ENCODE peak calls at places on chromosomes 5 and 9, in seven cellular contexts. One of them, this sample, is unnamed.

GRCh38 chr9:74285075-74285474 is 212.1 kb upstream of the RORB start:
- DNase-seq in neural progenitor cell: no peak
- DNase-seq in trophoblast cell: no peak
- DNase-seq in A549: peak; percentile 19
- DNase-seq in left ventricle myocardium inferior: no peak
- DNase-seq in aorta: no peak
- DNase-seq in stomach: no peak
- DNase-seq in this sample: no peak

GRCh38 chr5:168481330-168481788 is 4.9 kb upstream of the RARS1 start:
- DNase-seq in aorta: no peak
- DNase-seq in neural progenitor cell: no peak
- DNase-seq in left ventricle myocardium inferior: no peak
- DNase-seq in trophoblast cell: peak; percentile 92
- DNase-seq in stomach: no peak
- DNase-seq in A549: no peak
- DNase-seq in this sample: no peak

GRCh38 chr5:14560091-14560595 is 21.4 kb upstream of the OTULINL start:
- DNase-seq in neural progenitor cell: peak; percentile 9
- DNase-seq in A549: no peak
- DNase-seq in trophoblast cell: no peak
- DNase-seq in left ventricle myocardium inferior: no peak
- DNase-seq in aorta: no peak
- DNase-seq in stomach: no peak
- DNase-seq in this sample: no peak

GRCh38 chr5:157543825-157544622 is 31.6 kb downstream of the ADAM19 start:
- DNase-seq in stomach: no peak
- DNase-seq in neural progenitor cell: no peak
- DNase-seq in aorta: no peak
- DNase-seq in left ventricle myocardium inferior: no peak
- DNase-seq in A549: no peak
- DNase-seq in trophoblast cell: no peak
- DNase-seq in this sample: no peak

GRCh38 chr5:170120576-170120975 is 14.9 kb downstream of the FOXI1 start:
- DNase-seq in left ventricle myocardium inferior: no peak
- DNase-seq in neural progenitor cell: no peak
- DNase-seq in A549: no peak
- DNase-seq in trophoblast cell: no peak
- DNase-seq in stomach: no peak
- DNase-seq in aorta: no peak
- DNase-seq in this sample: peak; percentile 69

GRCh38 chr5:122978068-122978467 is 58.5 kb downstream of the PPIC start:
- DNase-seq in stomach: no peak
- DNase-seq in left ventricle myocardium inferior: no peak
- DNase-seq in aorta: no peak
- DNase-seq in A549: no peak
- DNase-seq in neural progenitor cell: no peak
- DNase-seq in trophoblast cell: no peak
- DNase-seq in this sample: no peak

GRCh38 chr5:37751227-37751626 is 88.6 kb downstream of the GDNF start:
- DNase-seq in left ventricle myocardium inferior: no peak
- DNase-seq in trophoblast cell: no peak
- DNase-seq in A549: no peak
- DNase-seq in neural progenitor cell: no peak
- DNase-seq in aorta: no peak
- DNase-seq in stomach: no peak
- DNase-seq in this sample: no peak

GRCh38 chr9:109894444-109894843 is 114.4 kb downstream of the PALM2AKAP2 start:
- DNase-seq in A549: no peak
- DNase-seq in neural progenitor cell: no peak
- DNase-seq in aorta: no peak
- DNase-seq in trophoblast cell: no peak
- DNase-seq in left ventricle myocardium inferior: no peak
- DNase-seq in stomach: no peak
- DNase-seq in this sample: no peak

GRCh38 chr5:179250561-179251225 is 94.6 kb downstream of the ADAMTS2 start:
- DNase-seq in aorta: no peak
- DNase-seq in neural progenitor cell: no peak
- DNase-seq in stomach: no peak
- DNase-seq in A549: no peak
- DNase-seq in trophoblast cell: no peak
- DNase-seq in left ventricle myocardium inferior: no peak
- DNase-seq in this sample: no peak

GRCh38 chr5:121199238-121199999 is 652.3 kb upstream of the FTMT start:
- DNase-seq in trophoblast cell: no peak
- DNase-seq in stomach: no peak
- DNase-seq in A549: peak; percentile 6
- DNase-seq in neural progenitor cell: no peak
- DNase-seq in aorta: no peak
- DNase-seq in left ventricle myocardium inferior: no peak
- DNase-seq in this sample: no peak

GRCh38 chr9:91978739-91979414 is 28.8 kb upstream of the ROR2 start:
- DNase-seq in left ventricle myocardium inferior: no peak
- DNase-seq in trophoblast cell: peak; percentile 22
- DNase-seq in A549: peak; percentile 57
- DNase-seq in neural progenitor cell: peak; percentile 71
- DNase-seq in aorta: no peak
- DNase-seq in stomach: peak; percentile 36
- DNase-seq in this sample: peak; percentile 56

GRCh38 chr5:87300744-87301143 is 33.1 kb downstream of the RASA1 start:
- DNase-seq in neural progenitor cell: no peak
- DNase-seq in stomach: no peak
- DNase-seq in left ventricle myocardium inferior: no peak
- DNase-seq in trophoblast cell: peak; percentile 73
- DNase-seq in A549: peak; percentile 82
- DNase-seq in aorta: peak; percentile 51
- DNase-seq in this sample: peak; percentile 78

GRCh38 chr5:106269252-106269843 is 1401.4 kb downstream of the EFNA5 start:
- DNase-seq in neural progenitor cell: peak; percentile 11
- DNase-seq in left ventricle myocardium inferior: no peak
- DNase-seq in trophoblast cell: no peak
- DNase-seq in stomach: no peak
- DNase-seq in A549: peak; percentile 31
- DNase-seq in aorta: no peak
- DNase-seq in this sample: peak; percentile 5

GRCh38 chr9:34405719-34406118 is 29.0 kb upstream of the MYORG start:
- DNase-seq in stomach: no peak
- DNase-seq in A549: no peak
- DNase-seq in trophoblast cell: no peak
- DNase-seq in aorta: no peak
- DNase-seq in neural progenitor cell: no peak
- DNase-seq in left ventricle myocardium inferior: no peak
- DNase-seq in this sample: peak; percentile 11

GRCh38 chr5:89397096-89397495 is 514.1 kb upstream of the MEF2C start:
- DNase-seq in aorta: no peak
- DNase-seq in A549: no peak
- DNase-seq in left ventricle myocardium inferior: no peak
- DNase-seq in trophoblast cell: no peak
- DNase-seq in neural progenitor cell: no peak
- DNase-seq in stomach: no peak
- DNase-seq in this sample: no peak

GRCh38 chr5:108061941-108062340 is 320.0 kb downstream of the FBXL17 start:
- DNase-seq in stomach: no peak
- DNase-seq in aorta: no peak
- DNase-seq in trophoblast cell: no peak
- DNase-seq in A549: no peak
- DNase-seq in neural progenitor cell: no peak
- DNase-seq in left ventricle myocardium inferior: no peak
- DNase-seq in this sample: no peak

GRCh38 chr5:116944171-116944570 is 369.5 kb upstream of the SEMA6A start:
- DNase-seq in left ventricle myocardium inferior: no peak
- DNase-seq in aorta: no peak
- DNase-seq in stomach: no peak
- DNase-seq in neural progenitor cell: peak; percentile 9
- DNase-seq in A549: no peak
- DNase-seq in trophoblast cell: peak; percentile 95
- DNase-seq in this sample: peak; percentile 52

GRCh38 chr5:73596705-73597328 is 29.2 kb upstream of the ARHGEF28 start:
- DNase-seq in aorta: no peak
- DNase-seq in neural progenitor cell: peak; percentile 81
- DNase-seq in trophoblast cell: no peak
- DNase-seq in left ventricle myocardium inferior: no peak
- DNase-seq in stomach: no peak
- DNase-seq in A549: peak; percentile 78
- DNase-seq in this sample: peak; percentile 51

GRCh38 chr9:96020300-96020821 is 144.9 kb downstream of the ERCC6L2 start:
- DNase-seq in aorta: no peak
- DNase-seq in trophoblast cell: no peak
- DNase-seq in left ventricle myocardium inferior: no peak
- DNase-seq in A549: no peak
- DNase-seq in neural progenitor cell: peak; percentile 44
- DNase-seq in stomach: no peak
- DNase-seq in this sample: no peak

GRCh38 chr5:9343146-9343850 is 202.6 kb downstream of the SEMA5A start:
- DNase-seq in left ventricle myocardium inferior: no peak
- DNase-seq in neural progenitor cell: no peak
- DNase-seq in A549: no peak
- DNase-seq in aorta: no peak
- DNase-seq in stomach: no peak
- DNase-seq in trophoblast cell: no peak
- DNase-seq in this sample: no peak

GRCh38 chr9:119368681-119369581 is at the start of gene BRINP1:
- DNase-seq in trophoblast cell: no peak
- DNase-seq in left ventricle myocardium inferior: peak; percentile 14
- DNase-seq in aorta: peak; percentile 61
- DNase-seq in stomach: no peak
- DNase-seq in A549: peak; percentile 19
- DNase-seq in neural progenitor cell: peak; percentile 69
- DNase-seq in this sample: peak; percentile 90
- H3K4me3 ChIP-seq in trophoblast cell: peak within 1 kb of the TSS; percentile 72
- H3K4me3 ChIP-seq in left ventricle myocardium inferior: peak within 1 kb of the TSS; percentile 65
- H3K4me3 ChIP-seq in aorta: no peak within 1 kb of the TSS
- H3K4me3 ChIP-seq in stomach: peak within 1 kb of the TSS; percentile 36
- H3K4me3 ChIP-seq in A549: peak within 1 kb of the TSS; percentile 45
- H3K4me3 ChIP-seq in neural progenitor cell: peak within 1 kb of the TSS; percentile 74
- H3K4me3 ChIP-seq in this sample: peak within 1 kb of the TSS; percentile 49

GRCh38 chr9:121609845-121610637 is 41.4 kb upstream of the DAB2IP start:
- DNase-seq in A549: peak; percentile 83
- DNase-seq in neural progenitor cell: no peak
- DNase-seq in aorta: peak; percentile 81
- DNase-seq in left ventricle myocardium inferior: no peak
- DNase-seq in trophoblast cell: peak; percentile 97
- DNase-seq in stomach: peak; percentile 66
- DNase-seq in this sample: peak; percentile 42

GRCh38 chr9:121604654-121605053 is 46.8 kb upstream of the DAB2IP start:
- DNase-seq in neural progenitor cell: no peak
- DNase-seq in aorta: no peak
- DNase-seq in stomach: no peak
- DNase-seq in trophoblast cell: no peak
- DNase-seq in left ventricle myocardium inferior: no peak
- DNase-seq in A549: no peak
- DNase-seq in this sample: peak; percentile 69

GRCh38 chr9:121604242-121604641 is 47.2 kb upstream of the DAB2IP start:
- DNase-seq in left ventricle myocardium inferior: no peak
- DNase-seq in aorta: peak; percentile 67
- DNase-seq in A549: no peak
- DNase-seq in neural progenitor cell: no peak
- DNase-seq in stomach: peak; percentile 42
- DNase-seq in trophoblast cell: no peak
- DNase-seq in this sample: peak; percentile 65

GRCh38 chr9:121610638-121610953 is 40.8 kb upstream of the DAB2IP start:
- DNase-seq in aorta: no peak
- DNase-seq in neural progenitor cell: peak; percentile 57
- DNase-seq in A549: no peak
- DNase-seq in stomach: no peak
- DNase-seq in trophoblast cell: no peak
- DNase-seq in left ventricle myocardium inferior: no peak
- DNase-seq in this sample: no peak

GRCh38 chr9:121607434-121608248 is 43.8 kb upstream of the DAB2IP start:
- DNase-seq in left ventricle myocardium inferior: peak; percentile 68
- DNase-seq in trophoblast cell: peak; percentile 80
- DNase-seq in stomach: no peak
- DNase-seq in A549: peak; percentile 64
- DNase-seq in neural progenitor cell: peak; percentile 43
- DNase-seq in aorta: peak; percentile 70
- DNase-seq in this sample: peak; percentile 41
- H3K4me3 ChIP-seq in left ventricle myocardium inferior: peak overlapping the region; percentile 35
- H3K4me3 ChIP-seq in trophoblast cell: no peak overlapping the region
- H3K4me3 ChIP-seq in stomach: no peak overlapping the region
- H3K4me3 ChIP-seq in A549: no peak overlapping the region
- H3K4me3 ChIP-seq in neural progenitor cell: no peak overlapping the region
- H3K4me3 ChIP-seq in aorta: no peak overlapping the region
- H3K4me3 ChIP-seq in this sample: no peak overlapping the region

DNA sequence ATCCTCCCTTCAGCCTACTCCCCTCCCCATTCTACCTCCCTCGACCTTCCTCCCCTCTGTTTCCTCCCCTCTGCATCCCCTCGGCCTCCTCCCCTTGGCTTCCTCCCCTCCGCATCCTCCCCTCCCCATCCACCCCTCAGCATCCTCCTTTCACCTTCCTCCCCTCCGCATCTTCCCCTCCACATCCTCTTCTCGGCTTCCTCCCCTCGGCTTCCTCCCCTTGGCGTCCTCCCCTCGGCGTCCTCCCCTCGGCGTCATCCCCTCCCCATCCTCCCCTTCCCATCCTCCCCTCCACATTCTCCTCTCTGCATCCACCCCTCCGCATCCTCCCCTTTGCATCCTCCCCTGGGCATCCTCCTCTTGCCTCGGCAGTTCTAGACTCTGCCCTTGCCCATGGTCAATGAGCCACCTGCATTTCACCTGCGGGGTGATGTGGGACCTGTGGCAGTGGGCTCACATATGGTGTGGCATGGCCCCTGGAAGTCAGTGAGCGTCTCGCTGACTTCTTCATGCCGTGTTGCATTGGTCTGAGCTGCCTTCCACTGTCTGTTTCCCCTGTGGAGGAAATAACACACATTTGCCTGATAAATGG is 113.0 kb downstream of the WNK2 start:
- DNase-seq in aorta: no peak
- DNase-seq in A549: no peak
- DNase-seq in neural progenitor cell: no peak
- DNase-seq in trophoblast cell: no peak
- DNase-seq in stomach: no peak
- DNase-seq in left ventricle myocardium inferior: no peak
- DNase-seq in this sample: no peak
- H3K4me3 ChIP-seq in aorta: no peak overlapping the region
- H3K4me3 ChIP-seq in A549: no peak overlapping the region
- H3K4me3 ChIP-seq in neural progenitor cell: no peak overlapping the region
- H3K4me3 ChIP-seq in trophoblast cell: no peak overlapping the region
- H3K4me3 ChIP-seq in stomach: no peak overlapping the region
- H3K4me3 ChIP-seq in left ventricle myocardium inferior: no peak overlapping the region
- H3K4me3 ChIP-seq in this sample: no peak overlapping the region

GRCh38 chr5:139470821-139471300 is at the start of gene SMIM33:
- DNase-seq in A549: no peak
- DNase-seq in trophoblast cell: no peak
- DNase-seq in aorta: no peak
- DNase-seq in stomach: peak; percentile 36
- DNase-seq in neural progenitor cell: no peak
- DNase-seq in left ventricle myocardium inferior: no peak
- DNase-seq in this sample: no peak
- H3K4me3 ChIP-seq in A549: no peak within 1 kb of the TSS
- H3K4me3 ChIP-seq in trophoblast cell: no peak within 1 kb of the TSS
- H3K4me3 ChIP-seq in aorta: no peak within 1 kb of the TSS
- H3K4me3 ChIP-seq in stomach: no peak within 1 kb of the TSS
- H3K4me3 ChIP-seq in neural progenitor cell: no peak within 1 kb of the TSS
- H3K4me3 ChIP-seq in left ventricle myocardium inferior: no peak within 1 kb of the TSS
- H3K4me3 ChIP-seq in this sample: no peak within 1 kb of the TSS

This sample was measured in cardiac muscle cell.